ENCODE peak calls at places on chromosomes 4 and X, in eight cellular contexts. Y is upper lobe of right lung; Q is hypothalamus; O is mucosa of gallbladder; C is H7; N is NCI-H1092 treated with DMSO at 0.1 percent for 48 hours; J is activated T-cell treated with anti-CD3 and anti-CD28 coated beads for 24 hours; R is activated naive CD8-positive, alpha-beta T cell treated with anti-CD3 and anti-CD28 coated beads, Interleukin-2, amount 10 ng/mL, durations not matched to agents 7 days and 5 days. F is an unnamed sample.

GRCh38 chr4:102139932-102140331 is 205.3 kb downstream of the SLC39A8 start:
- DNase-seq in R (no peak), C (no peak), N (no peak), Q (no peak), O (no peak), J (no peak), Y (no peak), F (no peak)

GRCh38 chr4:7672601-7673000 is 237.9 kb upstream of the PSAPL1 start:
- DNase-seq in Q (no peak), N (no peak), R (no peak), C (no peak), J (no peak), O (no peak), Y (no peak), F (no peak)

GRCh38 chr4:47531241-47531953 is 46.3 kb downstream of the ATP10D start:
- DNase-seq in O (peak; percentile 18), Q (no peak), C (no peak), Y (peak; percentile 48), J (peak; percentile 14), R (peak; percentile 56), N (no peak), F (no peak)

GRCh38 chr4:165915215-165915614 is 42.2 kb downstream of the TLL1 start:
- DNase-seq in Q (no peak), J (no peak), C (no peak), R (no peak), O (no peak), N (no peak), Y (no peak), F (no peak)

GRCh38 chrX:65607070-65607742 is 60.2 kb upstream of the MSN start:
- DNase-seq in R (no peak), Y (no peak), Q (no peak), O (no peak), N (no peak), J (no peak), C (no peak), F (no peak)

GRCh38 chr4:184471872-184472539 is 2.3 kb downstream of the IRF2 start:
- DNase-seq in N (peak; percentile 41), Y (no peak), R (no peak), Q (no peak), C (no peak), O (no peak), J (no peak), F (peak; percentile 81)

GRCh38 chr4:100933628-100934027 is 413.7 kb downstream of the PPP3CA start:
- DNase-seq in N (no peak), O (no peak), J (no peak), Q (no peak), Y (no peak), R (no peak), C (no peak), F (no peak)

GRCh38 chr4:88646528-88647280 is 50.9 kb downstream of the NAP1L5 start:
- DNase-seq in Y (no peak), O (no peak), N (no peak), J (no peak), R (no peak), C (peak; percentile 32), Q (no peak), F (no peak)

F was measured in NAMALWA.